ENCODE peak calls at places on chromosomes 3 and 15, in seven cellular contexts. One of them, this sample, is unnamed.

GRCh38 chr3:188468672-188469071 is 314.7 kb downstream of the LPP start:
- DNase-seq in activated T-cell treated with anti-CD3 and anti-CD28 coated beads, Interleukin-2, amount 50 U/mL, for 4 hours: no peak
- DNase-seq in mucosa of descending colon: no peak
- DNase-seq in small intestine: peak; percentile 6
- DNase-seq in stimulated activated CD8-positive, alpha-beta memory T cell treated with anti-CD3 and anti-CD28 coated beads, Interleukin-12 subunit alpha, Interleukin-12 subunit beta, amount 100 ng/mL, for 1 hour: no peak
- DNase-seq in smooth muscle cell of the brain vasculature: no peak
- DNase-seq in right atrium auricular region: peak; percentile 89
- DNase-seq in this sample: no peak

GRCh38 chr3:135134717-135135116 is 339.7 kb downstream of the EPHB1 start:
- DNase-seq in small intestine: no peak
- DNase-seq in smooth muscle cell of the brain vasculature: no peak
- DNase-seq in right atrium auricular region: no peak
- DNase-seq in activated T-cell treated with anti-CD3 and anti-CD28 coated beads, Interleukin-2, amount 50 U/mL, for 4 hours: no peak
- DNase-seq in mucosa of descending colon: no peak
- DNase-seq in stimulated activated CD8-positive, alpha-beta memory T cell treated with anti-CD3 and anti-CD28 coated beads, Interleukin-12 subunit alpha, Interleukin-12 subunit beta, amount 100 ng/mL, for 1 hour: no peak
- DNase-seq in this sample: no peak

GRCh38 chr3:38154625-38155255 is 10.6 kb upstream of the OXSR1 start:
- DNase-seq in stimulated activated CD8-positive, alpha-beta memory T cell treated with anti-CD3 and anti-CD28 coated beads, Interleukin-12 subunit alpha, Interleukin-12 subunit beta, amount 100 ng/mL, for 1 hour: no peak
- DNase-seq in small intestine: no peak
- DNase-seq in mucosa of descending colon: no peak
- DNase-seq in smooth muscle cell of the brain vasculature: no peak
- DNase-seq in right atrium auricular region: no peak
- DNase-seq in activated T-cell treated with anti-CD3 and anti-CD28 coated beads, Interleukin-2, amount 50 U/mL, for 4 hours: no peak
- DNase-seq in this sample: peak; percentile 8

GRCh38 chr3:123713211-123713610 is 128.4 kb upstream of the HACD2 start:
- DNase-seq in activated T-cell treated with anti-CD3 and anti-CD28 coated beads, Interleukin-2, amount 50 U/mL, for 4 hours: no peak
- DNase-seq in small intestine: no peak
- DNase-seq in mucosa of descending colon: no peak
- DNase-seq in smooth muscle cell of the brain vasculature: no peak
- DNase-seq in stimulated activated CD8-positive, alpha-beta memory T cell treated with anti-CD3 and anti-CD28 coated beads, Interleukin-12 subunit alpha, Interleukin-12 subunit beta, amount 100 ng/mL, for 1 hour: no peak
- DNase-seq in right atrium auricular region: no peak
- DNase-seq in this sample: no peak

GRCh38 chr15:40349163-40349562 is 1.7 kb upstream of the PHGR1 start:
- DNase-seq in small intestine: peak; percentile 87
- DNase-seq in mucosa of descending colon: peak; percentile 79
- DNase-seq in right atrium auricular region: no peak
- DNase-seq in smooth muscle cell of the brain vasculature: no peak
- DNase-seq in stimulated activated CD8-positive, alpha-beta memory T cell treated with anti-CD3 and anti-CD28 coated beads, Interleukin-12 subunit alpha, Interleukin-12 subunit beta, amount 100 ng/mL, for 1 hour: no peak
- DNase-seq in activated T-cell treated with anti-CD3 and anti-CD28 coated beads, Interleukin-2, amount 50 U/mL, for 4 hours: no peak
- DNase-seq in this sample: no peak

GRCh38 chr3:95609411-95609810 is 1205.0 kb upstream of the EPHA6 start:
- DNase-seq in smooth muscle cell of the brain vasculature: no peak
- DNase-seq in small intestine: no peak
- DNase-seq in activated T-cell treated with anti-CD3 and anti-CD28 coated beads, Interleukin-2, amount 50 U/mL, for 4 hours: no peak
- DNase-seq in mucosa of descending colon: no peak
- DNase-seq in right atrium auricular region: no peak
- DNase-seq in stimulated activated CD8-positive, alpha-beta memory T cell treated with anti-CD3 and anti-CD28 coated beads, Interleukin-12 subunit alpha, Interleukin-12 subunit beta, amount 100 ng/mL, for 1 hour: no peak
- DNase-seq in this sample: no peak

GRCh38 chr3:46934067-46934466 is 42.5 kb downstream of the CCDC12 start:
- DNase-seq in small intestine: no peak
- DNase-seq in smooth muscle cell of the brain vasculature: no peak
- DNase-seq in stimulated activated CD8-positive, alpha-beta memory T cell treated with anti-CD3 and anti-CD28 coated beads, Interleukin-12 subunit alpha, Interleukin-12 subunit beta, amount 100 ng/mL, for 1 hour: no peak
- DNase-seq in activated T-cell treated with anti-CD3 and anti-CD28 coated beads, Interleukin-2, amount 50 U/mL, for 4 hours: no peak
- DNase-seq in mucosa of descending colon: no peak
- DNase-seq in right atrium auricular region: no peak
- DNase-seq in this sample: no peak

GRCh38 chr3:128318275-128318920 is 148.3 kb downstream of the DNAJB8 start:
- DNase-seq in smooth muscle cell of the brain vasculature: no peak
- DNase-seq in mucosa of descending colon: no peak
- DNase-seq in stimulated activated CD8-positive, alpha-beta memory T cell treated with anti-CD3 and anti-CD28 coated beads, Interleukin-12 subunit alpha, Interleukin-12 subunit beta, amount 100 ng/mL, for 1 hour: no peak
- DNase-seq in right atrium auricular region: no peak
- DNase-seq in small intestine: no peak
- DNase-seq in activated T-cell treated with anti-CD3 and anti-CD28 coated beads, Interleukin-2, amount 50 U/mL, for 4 hours: no peak
- DNase-seq in this sample: no peak

GRCh38 chr3:9976736-9977709 is 9.6 kb downstream of the EMC3 start:
- DNase-seq in activated T-cell treated with anti-CD3 and anti-CD28 coated beads, Interleukin-2, amount 50 U/mL, for 4 hours: no peak
- DNase-seq in mucosa of descending colon: no peak
- DNase-seq in small intestine: peak; percentile 33
- DNase-seq in right atrium auricular region: peak; percentile 91
- DNase-seq in smooth muscle cell of the brain vasculature: peak; percentile 62
- DNase-seq in stimulated activated CD8-positive, alpha-beta memory T cell treated with anti-CD3 and anti-CD28 coated beads, Interleukin-12 subunit alpha, Interleukin-12 subunit beta, amount 100 ng/mL, for 1 hour: no peak
- DNase-seq in this sample: peak; percentile 95

GRCh38 chr15:66779331-66780009 is 77.4 kb downstream of the SMAD6 start:
- DNase-seq in right atrium auricular region: no peak
- DNase-seq in stimulated activated CD8-positive, alpha-beta memory T cell treated with anti-CD3 and anti-CD28 coated beads, Interleukin-12 subunit alpha, Interleukin-12 subunit beta, amount 100 ng/mL, for 1 hour: no peak
- DNase-seq in smooth muscle cell of the brain vasculature: no peak
- DNase-seq in small intestine: peak; percentile 80
- DNase-seq in activated T-cell treated with anti-CD3 and anti-CD28 coated beads, Interleukin-2, amount 50 U/mL, for 4 hours: no peak
- DNase-seq in mucosa of descending colon: no peak
- DNase-seq in this sample: no peak

GRCh38 chr15:100061944-100062343 is 279.8 kb downstream of the ADAMTS17 start:
- DNase-seq in smooth muscle cell of the brain vasculature: no peak
- DNase-seq in activated T-cell treated with anti-CD3 and anti-CD28 coated beads, Interleukin-2, amount 50 U/mL, for 4 hours: no peak
- DNase-seq in small intestine: no peak
- DNase-seq in stimulated activated CD8-positive, alpha-beta memory T cell treated with anti-CD3 and anti-CD28 coated beads, Interleukin-12 subunit alpha, Interleukin-12 subunit beta, amount 100 ng/mL, for 1 hour: no peak
- DNase-seq in mucosa of descending colon: no peak
- DNase-seq in right atrium auricular region: no peak
- DNase-seq in this sample: no peak

GRCh38 chr3:98594630-98594961 is 1.2 kb upstream of the CPOX start:
- DNase-seq in smooth muscle cell of the brain vasculature: no peak
- DNase-seq in activated T-cell treated with anti-CD3 and anti-CD28 coated beads, Interleukin-2, amount 50 U/mL, for 4 hours: no peak
- DNase-seq in stimulated activated CD8-positive, alpha-beta memory T cell treated with anti-CD3 and anti-CD28 coated beads, Interleukin-12 subunit alpha, Interleukin-12 subunit beta, amount 100 ng/mL, for 1 hour: no peak
- DNase-seq in mucosa of descending colon: no peak
- DNase-seq in right atrium auricular region: no peak
- DNase-seq in small intestine: no peak
- DNase-seq in this sample: no peak

GRCh38 chr3:183975981-183976662 is 41.6 kb downstream of the ABCC5 start:
- DNase-seq in stimulated activated CD8-positive, alpha-beta memory T cell treated with anti-CD3 and anti-CD28 coated beads, Interleukin-12 subunit alpha, Interleukin-12 subunit beta, amount 100 ng/mL, for 1 hour: no peak
- DNase-seq in right atrium auricular region: no peak
- DNase-seq in smooth muscle cell of the brain vasculature: no peak
- DNase-seq in mucosa of descending colon: no peak
- DNase-seq in activated T-cell treated with anti-CD3 and anti-CD28 coated beads, Interleukin-2, amount 50 U/mL, for 4 hours: no peak
- DNase-seq in small intestine: no peak
- DNase-seq in this sample: no peak

GRCh38 chr3:185732782-185733181 is 92.1 kb downstream of the IGF2BP2 start:
- DNase-seq in small intestine: no peak
- DNase-seq in activated T-cell treated with anti-CD3 and anti-CD28 coated beads, Interleukin-2, amount 50 U/mL, for 4 hours: no peak
- DNase-seq in stimulated activated CD8-positive, alpha-beta memory T cell treated with anti-CD3 and anti-CD28 coated beads, Interleukin-12 subunit alpha, Interleukin-12 subunit beta, amount 100 ng/mL, for 1 hour: no peak
- DNase-seq in smooth muscle cell of the brain vasculature: no peak
- DNase-seq in right atrium auricular region: no peak
- DNase-seq in mucosa of descending colon: no peak
- DNase-seq in this sample: no peak

GRCh38 chr15:51841401-51842040 is 12.1 kb downstream of the TMOD3 start:
- DNase-seq in small intestine: no peak
- DNase-seq in smooth muscle cell of the brain vasculature: no peak
- DNase-seq in stimulated activated CD8-positive, alpha-beta memory T cell treated with anti-CD3 and anti-CD28 coated beads, Interleukin-12 subunit alpha, Interleukin-12 subunit beta, amount 100 ng/mL, for 1 hour: no peak
- DNase-seq in right atrium auricular region: no peak
- DNase-seq in activated T-cell treated with anti-CD3 and anti-CD28 coated beads, Interleukin-2, amount 50 U/mL, for 4 hours: no peak
- DNase-seq in mucosa of descending colon: no peak
- DNase-seq in this sample: no peak

GRCh38 chr15:30059771-30060170 is 23.0 kb upstream of the GOLGA8J start:
- DNase-seq in mucosa of descending colon: no peak
- DNase-seq in smooth muscle cell of the brain vasculature: no peak
- DNase-seq in stimulated activated CD8-positive, alpha-beta memory T cell treated with anti-CD3 and anti-CD28 coated beads, Interleukin-12 subunit alpha, Interleukin-12 subunit beta, amount 100 ng/mL, for 1 hour: no peak
- DNase-seq in activated T-cell treated with anti-CD3 and anti-CD28 coated beads, Interleukin-2, amount 50 U/mL, for 4 hours: no peak
- DNase-seq in right atrium auricular region: no peak
- DNase-seq in small intestine: no peak
- DNase-seq in this sample: no peak

GRCh38 chr15:78364233-78364632 is 24.1 kb downstream of the CRABP1 start:
- DNase-seq in stimulated activated CD8-positive, alpha-beta memory T cell treated with anti-CD3 and anti-CD28 coated beads, Interleukin-12 subunit alpha, Interleukin-12 subunit beta, amount 100 ng/mL, for 1 hour: no peak
- DNase-seq in small intestine: no peak
- DNase-seq in activated T-cell treated with anti-CD3 and anti-CD28 coated beads, Interleukin-2, amount 50 U/mL, for 4 hours: no peak
- DNase-seq in right atrium auricular region: no peak
- DNase-seq in smooth muscle cell of the brain vasculature: no peak
- DNase-seq in mucosa of descending colon: no peak
- DNase-seq in this sample: no peak

GRCh38 chr3:10743366-10744097 is 72.5 kb upstream of the SLC6A11 start:
- DNase-seq in stimulated activated CD8-positive, alpha-beta memory T cell treated with anti-CD3 and anti-CD28 coated beads, Interleukin-12 subunit alpha, Interleukin-12 subunit beta, amount 100 ng/mL, for 1 hour: no peak
- DNase-seq in activated T-cell treated with anti-CD3 and anti-CD28 coated beads, Interleukin-2, amount 50 U/mL, for 4 hours: no peak
- DNase-seq in small intestine: no peak
- DNase-seq in smooth muscle cell of the brain vasculature: no peak
- DNase-seq in right atrium auricular region: no peak
- DNase-seq in mucosa of descending colon: no peak
- DNase-seq in this sample: no peak

GRCh38 chr15:95866698-95867440 is 463.6 kb upstream of the NR2F2 start:
- DNase-seq in right atrium auricular region: no peak
- DNase-seq in small intestine: no peak
- DNase-seq in smooth muscle cell of the brain vasculature: no peak
- DNase-seq in activated T-cell treated with anti-CD3 and anti-CD28 coated beads, Interleukin-2, amount 50 U/mL, for 4 hours: no peak
- DNase-seq in mucosa of descending colon: no peak
- DNase-seq in stimulated activated CD8-positive, alpha-beta memory T cell treated with anti-CD3 and anti-CD28 coated beads, Interleukin-12 subunit alpha, Interleukin-12 subunit beta, amount 100 ng/mL, for 1 hour: no peak
- DNase-seq in this sample: no peak

GRCh38 chr3:176362191-176362731 is 835.0 kb downstream of the TBL1XR1 start:
- DNase-seq in activated T-cell treated with anti-CD3 and anti-CD28 coated beads, Interleukin-2, amount 50 U/mL, for 4 hours: no peak
- DNase-seq in small intestine: no peak
- DNase-seq in smooth muscle cell of the brain vasculature: no peak
- DNase-seq in mucosa of descending colon: peak; percentile 39
- DNase-seq in right atrium auricular region: no peak
- DNase-seq in stimulated activated CD8-positive, alpha-beta memory T cell treated with anti-CD3 and anti-CD28 coated beads, Interleukin-12 subunit alpha, Interleukin-12 subunit beta, amount 100 ng/mL, for 1 hour: no peak
- DNase-seq in this sample: no peak

GRCh38 chr3:101725192-101725889 is 927 bp downstream of the CEP97 start:
- DNase-seq in right atrium auricular region: no peak
- DNase-seq in smooth muscle cell of the brain vasculature: no peak
- DNase-seq in activated T-cell treated with anti-CD3 and anti-CD28 coated beads, Interleukin-2, amount 50 U/mL, for 4 hours: no peak
- DNase-seq in stimulated activated CD8-positive, alpha-beta memory T cell treated with anti-CD3 and anti-CD28 coated beads, Interleukin-12 subunit alpha, Interleukin-12 subunit beta, amount 100 ng/mL, for 1 hour: no peak
- DNase-seq in mucosa of descending colon: peak; percentile 71
- DNase-seq in small intestine: peak; percentile 31
- DNase-seq in this sample: no peak

GRCh38 chr3:46408853-46409252 is 1.8 kb downstream of the CCRL2 start:
- DNase-seq in right atrium auricular region: no peak
- DNase-seq in smooth muscle cell of the brain vasculature: no peak
- DNase-seq in mucosa of descending colon: no peak
- DNase-seq in small intestine: no peak
- DNase-seq in stimulated activated CD8-positive, alpha-beta memory T cell treated with anti-CD3 and anti-CD28 coated beads, Interleukin-12 subunit alpha, Interleukin-12 subunit beta, amount 100 ng/mL, for 1 hour: no peak
- DNase-seq in activated T-cell treated with anti-CD3 and anti-CD28 coated beads, Interleukin-2, amount 50 U/mL, for 4 hours: no peak
- DNase-seq in this sample: no peak

GRCh38 chr3:2001306-2002108 is 97.2 kb upstream of the CNTN4 start:
- DNase-seq in activated T-cell treated with anti-CD3 and anti-CD28 coated beads, Interleukin-2, amount 50 U/mL, for 4 hours: no peak
- DNase-seq in right atrium auricular region: no peak
- DNase-seq in smooth muscle cell of the brain vasculature: no peak
- DNase-seq in mucosa of descending colon: no peak
- DNase-seq in stimulated activated CD8-positive, alpha-beta memory T cell treated with anti-CD3 and anti-CD28 coated beads, Interleukin-12 subunit alpha, Interleukin-12 subunit beta, amount 100 ng/mL, for 1 hour: no peak
- DNase-seq in small intestine: no peak
- DNase-seq in this sample: no peak

GRCh38 chr3:43286886-43287301 is 554 bp downstream of the SNRK start:
- DNase-seq in mucosa of descending colon: no peak
- DNase-seq in small intestine: peak; percentile 45
- DNase-seq in smooth muscle cell of the brain vasculature: no peak
- DNase-seq in right atrium auricular region: no peak
- DNase-seq in stimulated activated CD8-positive, alpha-beta memory T cell treated with anti-CD3 and anti-CD28 coated beads, Interleukin-12 subunit alpha, Interleukin-12 subunit beta, amount 100 ng/mL, for 1 hour: no peak
- DNase-seq in activated T-cell treated with anti-CD3 and anti-CD28 coated beads, Interleukin-2, amount 50 U/mL, for 4 hours: no peak
- DNase-seq in this sample: no peak

GRCh38 chr3:126113733-126114132 is 29.8 kb upstream of the SLC41A3 start:
- DNase-seq in stimulated activated CD8-positive, alpha-beta memory T cell treated with anti-CD3 and anti-CD28 coated beads, Interleukin-12 subunit alpha, Interleukin-12 subunit beta, amount 100 ng/mL, for 1 hour: no peak
- DNase-seq in right atrium auricular region: no peak
- DNase-seq in mucosa of descending colon: no peak
- DNase-seq in activated T-cell treated with anti-CD3 and anti-CD28 coated beads, Interleukin-2, amount 50 U/mL, for 4 hours: no peak
- DNase-seq in small intestine: no peak
- DNase-seq in smooth muscle cell of the brain vasculature: no peak
- DNase-seq in this sample: no peak

GRCh38 chr3:156024904-156025303 is 95.5 kb upstream of the KCNAB1 start:
- DNase-seq in small intestine: no peak
- DNase-seq in activated T-cell treated with anti-CD3 and anti-CD28 coated beads, Interleukin-2, amount 50 U/mL, for 4 hours: no peak
- DNase-seq in mucosa of descending colon: no peak
- DNase-seq in stimulated activated CD8-positive, alpha-beta memory T cell treated with anti-CD3 and anti-CD28 coated beads, Interleukin-12 subunit alpha, Interleukin-12 subunit beta, amount 100 ng/mL, for 1 hour: no peak
- DNase-seq in smooth muscle cell of the brain vasculature: no peak
- DNase-seq in right atrium auricular region: no peak
- DNase-seq in this sample: no peak

GRCh38 chr3:127749787-127750225 is 72.5 kb downstream of the MGLL start:
- DNase-seq in activated T-cell treated with anti-CD3 and anti-CD28 coated beads, Interleukin-2, amount 50 U/mL, for 4 hours: no peak
- DNase-seq in stimulated activated CD8-positive, alpha-beta memory T cell treated with anti-CD3 and anti-CD28 coated beads, Interleukin-12 subunit alpha, Interleukin-12 subunit beta, amount 100 ng/mL, for 1 hour: no peak
- DNase-seq in mucosa of descending colon: no peak
- DNase-seq in smooth muscle cell of the brain vasculature: no peak
- DNase-seq in small intestine: no peak
- DNase-seq in right atrium auricular region: no peak
- DNase-seq in this sample: no peak

GRCh38 chr3:106848099-106848498 is 529.1 kb upstream of the CCDC54 start:
- DNase-seq in mucosa of descending colon: no peak
- DNase-seq in smooth muscle cell of the brain vasculature: no peak
- DNase-seq in small intestine: no peak
- DNase-seq in activated T-cell treated with anti-CD3 and anti-CD28 coated beads, Interleukin-2, amount 50 U/mL, for 4 hours: no peak
- DNase-seq in stimulated activated CD8-positive, alpha-beta memory T cell treated with anti-CD3 and anti-CD28 coated beads, Interleukin-12 subunit alpha, Interleukin-12 subunit beta, amount 100 ng/mL, for 1 hour: no peak
- DNase-seq in right atrium auricular region: no peak
- DNase-seq in this sample: no peak

GRCh38 chr3:127710473-127710941 is 37.8 kb downstream of the ABTB1 start:
- DNase-seq in activated T-cell treated with anti-CD3 and anti-CD28 coated beads, Interleukin-2, amount 50 U/mL, for 4 hours: no peak
- DNase-seq in stimulated activated CD8-positive, alpha-beta memory T cell treated with anti-CD3 and anti-CD28 coated beads, Interleukin-12 subunit alpha, Interleukin-12 subunit beta, amount 100 ng/mL, for 1 hour: no peak
- DNase-seq in mucosa of descending colon: no peak
- DNase-seq in small intestine: no peak
- DNase-seq in right atrium auricular region: no peak
- DNase-seq in smooth muscle cell of the brain vasculature: no peak
- DNase-seq in this sample: no peak

GRCh38 chr3:50194903-50195500 is 3.6 kb downstream of the GNAT1 start:
- DNase-seq in mucosa of descending colon: no peak
- DNase-seq in small intestine: no peak
- DNase-seq in right atrium auricular region: no peak
- DNase-seq in activated T-cell treated with anti-CD3 and anti-CD28 coated beads, Interleukin-2, amount 50 U/mL, for 4 hours: peak; percentile 34
- DNase-seq in stimulated activated CD8-positive, alpha-beta memory T cell treated with anti-CD3 and anti-CD28 coated beads, Interleukin-12 subunit alpha, Interleukin-12 subunit beta, amount 100 ng/mL, for 1 hour: no peak
- DNase-seq in smooth muscle cell of the brain vasculature: no peak
- DNase-seq in this sample: no peak

GRCh38 chr3:182959474-182960350 is 20.6 kb downstream of the DCUN1D1 start:
- DNase-seq in activated T-cell treated with anti-CD3 and anti-CD28 coated beads, Interleukin-2, amount 50 U/mL, for 4 hours: no peak
- DNase-seq in small intestine: no peak
- DNase-seq in mucosa of descending colon: no peak
- DNase-seq in stimulated activated CD8-positive, alpha-beta memory T cell treated with anti-CD3 and anti-CD28 coated beads, Interleukin-12 subunit alpha, Interleukin-12 subunit beta, amount 100 ng/mL, for 1 hour: no peak
- DNase-seq in smooth muscle cell of the brain vasculature: peak; percentile 31
- DNase-seq in right atrium auricular region: no peak
- DNase-seq in this sample: no peak

GRCh38 chr15:79308874-79309273 is 2.0 kb upstream of the TMED3 start:
- DNase-seq in stimulated activated CD8-positive, alpha-beta memory T cell treated with anti-CD3 and anti-CD28 coated beads, Interleukin-12 subunit alpha, Interleukin-12 subunit beta, amount 100 ng/mL, for 1 hour: no peak
- DNase-seq in smooth muscle cell of the brain vasculature: no peak
- DNase-seq in mucosa of descending colon: no peak
- DNase-seq in right atrium auricular region: no peak
- DNase-seq in small intestine: no peak
- DNase-seq in activated T-cell treated with anti-CD3 and anti-CD28 coated beads, Interleukin-2, amount 50 U/mL, for 4 hours: no peak
- DNase-seq in this sample: no peak

GRCh38 chr3:124107491-124107890 is 115.6 kb upstream of the ROPN1 start:
- DNase-seq in stimulated activated CD8-positive, alpha-beta memory T cell treated with anti-CD3 and anti-CD28 coated beads, Interleukin-12 subunit alpha, Interleukin-12 subunit beta, amount 100 ng/mL, for 1 hour: no peak
- DNase-seq in mucosa of descending colon: no peak
- DNase-seq in activated T-cell treated with anti-CD3 and anti-CD28 coated beads, Interleukin-2, amount 50 U/mL, for 4 hours: no peak
- DNase-seq in right atrium auricular region: no peak
- DNase-seq in smooth muscle cell of the brain vasculature: no peak
- DNase-seq in small intestine: no peak
- DNase-seq in this sample: no peak

GRCh38 chr3:175456496-175456895 is 597.4 kb downstream of the NAALADL2 start:
- DNase-seq in right atrium auricular region: no peak
- DNase-seq in mucosa of descending colon: no peak
- DNase-seq in smooth muscle cell of the brain vasculature: no peak
- DNase-seq in small intestine: no peak
- DNase-seq in activated T-cell treated with anti-CD3 and anti-CD28 coated beads, Interleukin-2, amount 50 U/mL, for 4 hours: no peak
- DNase-seq in stimulated activated CD8-positive, alpha-beta memory T cell treated with anti-CD3 and anti-CD28 coated beads, Interleukin-12 subunit alpha, Interleukin-12 subunit beta, amount 100 ng/mL, for 1 hour: no peak
- DNase-seq in this sample: no peak

GRCh38 chr3:187197255-187197654 is at the start of gene RTP1:
- DNase-seq in activated T-cell treated with anti-CD3 and anti-CD28 coated beads, Interleukin-2, amount 50 U/mL, for 4 hours: no peak
- DNase-seq in smooth muscle cell of the brain vasculature: no peak
- DNase-seq in small intestine: no peak
- DNase-seq in mucosa of descending colon: no peak
- DNase-seq in stimulated activated CD8-positive, alpha-beta memory T cell treated with anti-CD3 and anti-CD28 coated beads, Interleukin-12 subunit alpha, Interleukin-12 subunit beta, amount 100 ng/mL, for 1 hour: no peak
- DNase-seq in right atrium auricular region: no peak
- DNase-seq in this sample: no peak

GRCh38 chr15:58386641-58387040 is 45.1 kb upstream of the LIPC start:
- DNase-seq in right atrium auricular region: no peak
- DNase-seq in smooth muscle cell of the brain vasculature: no peak
- DNase-seq in activated T-cell treated with anti-CD3 and anti-CD28 coated beads, Interleukin-2, amount 50 U/mL, for 4 hours: no peak
- DNase-seq in mucosa of descending colon: no peak
- DNase-seq in stimulated activated CD8-positive, alpha-beta memory T cell treated with anti-CD3 and anti-CD28 coated beads, Interleukin-12 subunit alpha, Interleukin-12 subunit beta, amount 100 ng/mL, for 1 hour: no peak
- DNase-seq in small intestine: no peak
- DNase-seq in this sample: no peak

GRCh38 chr15:50825946-50826345 is 60.4 kb upstream of the SPPL2A start:
- DNase-seq in small intestine: no peak
- DNase-seq in mucosa of descending colon: no peak
- DNase-seq in stimulated activated CD8-positive, alpha-beta memory T cell treated with anti-CD3 and anti-CD28 coated beads, Interleukin-12 subunit alpha, Interleukin-12 subunit beta, amount 100 ng/mL, for 1 hour: no peak
- DNase-seq in right atrium auricular region: no peak
- DNase-seq in smooth muscle cell of the brain vasculature: no peak
- DNase-seq in activated T-cell treated with anti-CD3 and anti-CD28 coated beads, Interleukin-2, amount 50 U/mL, for 4 hours: no peak
- DNase-seq in this sample: no peak

GRCh38 chr15:66151809-66152208 is 101.7 kb downstream of the MEGF11 start:
- DNase-seq in smooth muscle cell of the brain vasculature: no peak
- DNase-seq in small intestine: peak; percentile 20
- DNase-seq in stimulated activated CD8-positive, alpha-beta memory T cell treated with anti-CD3 and anti-CD28 coated beads, Interleukin-12 subunit alpha, Interleukin-12 subunit beta, amount 100 ng/mL, for 1 hour: no peak
- DNase-seq in right atrium auricular region: no peak
- DNase-seq in mucosa of descending colon: no peak
- DNase-seq in activated T-cell treated with anti-CD3 and anti-CD28 coated beads, Interleukin-2, amount 50 U/mL, for 4 hours: no peak
- DNase-seq in this sample: no peak

This sample was measured in esophagus muscularis mucosa.